ENCODE peak calls at places on chromosomes 12 and 14, in four cellular contexts. W is A172, F is AG10803, K is AG09319. Y is an unnamed sample.

GRCh38 chr12:12749433-12749832 is 32.3 kb downstream of the CDKN1B start:
- DNase-seq in F (peak), K (no peak), W (peak), Y (no peak)

GRCh38 chr12:6376079-6376941 is 947 bp upstream of the SCNN1A start:
- DNase-seq in K (no peak), F (peak), W (peak), Y (no peak)

GRCh38 chr14:54503476-54503875 is 6.2 kb upstream of the CGRRF1 start:
- DNase-seq in F (peak), W (no peak), K (no peak), Y (peak)

GRCh38 chr12:105083551-105084105 is 630 bp downstream of the ALDH1L2 start:
- DNase-seq in F (peak), W (no peak), K (no peak), Y (no peak)

GRCh38 chr12:41514907-41515306 is 326.8 kb downstream of the PDZRN4 start:
- DNase-seq in W (no peak), F (no peak), K (no peak), Y (no peak)

GRCh38 chr12:132239796-132240668 is 89.4 kb downstream of the GALNT9 start:
- DNase-seq in K (no peak), W (no peak), F (no peak), Y (no peak)

GRCh38 chr14:24775919-24776318 is 141.9 kb upstream of the GZMB start:
- DNase-seq in W (no peak), K (no peak), F (peak), Y (no peak)

GRCh38 chr12:7748774-7749296 is 1.7 kb upstream of the CLEC4C start:
- DNase-seq in K (no peak), W (no peak), F (no peak), Y (no peak)

GRCh38 chr12:12701457-12701856 is 5.5 kb upstream of the GPR19 start:
- DNase-seq in K (no peak), W (no peak), F (no peak), Y (no peak)

GRCh38 chr14:59107819-59108218 is 80.6 kb upstream of the DAAM1 start:
- DNase-seq in W (no peak), K (no peak), F (no peak), Y (no peak)

GRCh38 chr14:50047274-50047676 is 69.1 kb downstream of the VCPKMT start:
- DNase-seq in F (no peak), K (no peak), W (no peak), Y (no peak)

GRCh38 chr12:139585-139984 is 73.0 kb downstream of the IQSEC3 start:
- DNase-seq in W (no peak), F (no peak), K (no peak), Y (no peak)

GRCh38 chr14:101440511-101440910 is 120.8 kb upstream of the DIO3 start:
- DNase-seq in K (no peak), W (no peak), F (no peak), Y (no peak)

GRCh38 chr14:52348796-52349195 is 34.7 kb downstream of the PTGER2 start:
- DNase-seq in W (no peak), F (peak), K (no peak), Y (no peak)

GRCh38 chr12:101619868-101620761 is 25.3 kb downstream of the MYBPC1 start:
- DNase-seq in F (no peak), W (no peak), K (no peak), Y (no peak)

GRCh38 chr14:71720978-71721624 is 211.1 kb upstream of the RGS6 start:
- DNase-seq in F (peak), W (peak), K (peak), Y (no peak)

GRCh38 chr14:92397140-92397815 is 74.3 kb downstream of the SLC24A4 start:
- DNase-seq in K (no peak), W (peak), F (peak), Y (peak)

GRCh38 chr12:122646568-122647220 is 56.5 kb downstream of the HCAR2 start:
- DNase-seq in W (peak), K (peak), F (peak), Y (no peak)

GRCh38 chr12:52190860-52191729 is 719 bp downstream of the KRT80 start:
- DNase-seq in W (peak), F (no peak), K (no peak), Y (no peak)

GRCh38 chr12:10959777-10960176 is 20.7 kb upstream of the TAS2R14 start:
- DNase-seq in W (no peak), K (no peak), F (peak), Y (no peak)

GRCh38 chr14:26427059-26427458 is 170.8 kb downstream of the NOVA1 start:
- DNase-seq in F (peak), W (no peak), K (no peak), Y (no peak)

GRCh38 chr14:65103150-65103760 is 938 bp upstream of the MAX start:
- DNase-seq in F (peak), K (no peak), W (no peak), Y (no peak)

GRCh38 chr12:79688376-79689040 is 2.3 kb downstream of the PAWR start:
- DNase-seq in K (no peak), W (no peak), F (peak), Y (no peak)

GRCh38 chr14:98935921-98936320 is 336.1 kb downstream of the BCL11B start:
- DNase-seq in F (no peak), W (no peak), K (no peak), Y (no peak)

GRCh38 chr12:30953257-30953656 is 26.7 kb downstream of the TSPAN11 start:
- DNase-seq in W (no peak), F (no peak), K (no peak), Y (no peak)

GRCh38 chr14:30874999-30875787 is 834 bp downstream of the COCH start:
- DNase-seq in F (no peak), W (no peak), K (no peak), Y (no peak)

GRCh38 chr14:57823015-57823660 is 42.8 kb downstream of the SLC35F4 start:
- DNase-seq in F (no peak), K (no peak), W (no peak), Y (no peak)

GRCh38 chr14:31286456-31287293 is 79.1 kb upstream of the HECTD1 start:
- DNase-seq in F (no peak), W (no peak), K (no peak), Y (no peak)

GRCh38 chr14:78968249-78968648 is 798.1 kb downstream of the NRXN3 start:
- DNase-seq in W (no peak), K (no peak), F (peak), Y (no peak)

GRCh38 chr12:121823101-121823726 is 19.4 kb downstream of the SETD1B start:
- DNase-seq in W (no peak), F (no peak), K (no peak), Y (no peak)

GRCh38 chr12:65871865-65872645 is 47.8 kb downstream of the HMGA2 start:
- DNase-seq in W (no peak), K (no peak), F (no peak), Y (no peak)

GRCh38 chr12:107436376-107436775 is 249.2 kb upstream of the PWP1 start:
- DNase-seq in K (no peak), F (peak), W (peak), Y (no peak)

GRCh38 chr14:72558721-72559120 is 335.2 kb downstream of the DPF3 start:
- DNase-seq in K (peak), W (peak), F (peak), Y (peak)

GRCh38 chr14:33457617-33458016 is 493.3 kb downstream of the EGLN3 start:
- DNase-seq in K (no peak), F (no peak), W (no peak), Y (no peak)